ENCODE peak calls at places on chromosomes 12 and 14, in ten cellular contexts. X, G, S, Z, L, K, M, A, N and Q are unnamed samples.

GRCh38 chr12:50647479-50647878 is 116.4 kb upstream of the ATF1 start:
- DNase-seq in M (no peak), X (no peak), A (no peak), L (no peak), G (no peak), S (peak), Z (peak), K (no peak), N (no peak), Q (no peak)

GRCh38 chr12:71201136-71201679 is 43.4 kb upstream of the TSPAN8 start:
- DNase-seq in Z (no peak), A (no peak), K (no peak), X (peak), N (no peak), S (no peak), G (no peak), L (no peak), M (no peak), Q (no peak)

GRCh38 chr12:69430942-69431603 is 39.1 kb upstream of the FRS2 start:
- DNase-seq in X (no peak), M (no peak), Z (no peak), N (no peak), K (no peak), G (peak), A (no peak), S (no peak), L (no peak), Q (peak)

GRCh38 chr14:72792051-72792788 is 101.7 kb downstream of the DPF3 start:
- DNase-seq in N (no peak), S (peak), M (peak), K (no peak), X (no peak), Z (no peak), L (no peak), G (peak), A (no peak), Q (peak)

GRCh38 chr12:88309546-88309945 is 167.4 kb downstream of the TMTC3 start:
- DNase-seq in M (peak), N (no peak), G (no peak), K (no peak), A (no peak), X (no peak), S (no peak), L (no peak), Z (peak), Q (no peak)

GRCh38 chr12:109549613-109550309 is 23.5 kb downstream of the MMAB start:
- DNase-seq in S (no peak), G (peak), K (no peak), L (no peak), M (no peak), A (no peak), Z (no peak), N (no peak), X (no peak), Q (no peak)

GRCh38 chr12:66620703-66621102 is 58.2 kb downstream of the GRIP1 start:
- DNase-seq in G (no peak), Z (peak), A (no peak), S (no peak), L (no peak), X (no peak), K (no peak), M (no peak), N (no peak), Q (no peak)

GRCh38 chr12:47711448-47711847 is 5.6 kb upstream of the RPAP3 start:
- DNase-seq in M (no peak), X (no peak), L (no peak), N (no peak), G (no peak), S (peak), K (no peak), A (no peak), Z (no peak), Q (no peak)

GRCh38 chr14:77574446-77575125 is 41.9 kb downstream of the SPTLC2 start:
- DNase-seq in Z (no peak), G (no peak), A (no peak), L (no peak), X (no peak), M (peak), N (no peak), K (no peak), S (no peak), Q (peak)

GRCh38 chr12:10190558-10191388 is 11.9 kb downstream of the TMEM52B start:
- DNase-seq in X (peak), M (peak), K (no peak), G (peak), L (peak), A (peak), N (peak), Z (peak), S (peak), Q (peak)

GRCh38 chr12:102484017-102484731 is 3.8 kb upstream of the IGF1 start:
- DNase-seq in K (peak), L (peak), S (peak), Z (peak), N (no peak), A (no peak), G (peak), X (peak), M (peak), Q (peak)

GRCh38 chr12:26250801-26251200 is 55.4 kb downstream of the SSPN start:
- DNase-seq in X (no peak), S (no peak), K (no peak), G (no peak), N (no peak), M (no peak), L (no peak), A (no peak), Z (no peak), Q (no peak)

GRCh38 chr14:68495101-68495637 is 297.7 kb downstream of the ZFP36L1 start:
- DNase-seq in L (no peak), K (no peak), G (no peak), S (no peak), X (no peak), Z (no peak), M (no peak), N (no peak), A (no peak), Q (no peak)

GRCh38 chr14:95935228-95935822 is 58.7 kb downstream of the TUNAR start:
- DNase-seq in M (peak), L (no peak), K (peak), A (no peak), Z (peak), G (no peak), X (no peak), S (no peak), N (no peak), Q (peak)

GRCh38 chr14:104985675-104986486 is at the start of gene CLBA1:
- DNase-seq in M (peak), K (peak), Z (peak), N (peak), X (peak), A (no peak), G (peak), S (peak), L (peak), Q (peak)

GRCh38 chr12:126676426-126676825 is 1590.5 kb upstream of the TMEM132C start:
- DNase-seq in X (no peak), S (no peak), G (no peak), M (no peak), Z (no peak), N (no peak), K (no peak), L (no peak), A (no peak), Q (peak)

GRCh38 chr12:58105225-58106119 is 164.1 kb downstream of the ATP23 start:
- DNase-seq in X (no peak), M (peak), L (no peak), Z (peak), G (no peak), S (peak), K (no peak), A (no peak), N (no peak), Q (no peak)

GRCh38 chr12:29551879-29552278 is 54.4 kb upstream of the OVCH1 start:
- DNase-seq in K (no peak), X (no peak), L (no peak), M (no peak), Z (no peak), N (no peak), G (no peak), A (no peak), S (no peak), Q (no peak)

GRCh38 chr12:53252349-53252916 is 15.7 kb upstream of the ESPL1 start:
- DNase-seq in N (no peak), L (no peak), S (peak), M (no peak), K (peak), Z (peak), A (no peak), G (peak), X (no peak), Q (no peak)

GRCh38 chr12:81942588-81942987 is 183.4 kb upstream of the PPFIA2 start:
- DNase-seq in G (no peak), K (no peak), N (no peak), M (no peak), X (no peak), A (no peak), S (no peak), L (no peak), Z (no peak), Q (no peak)

GRCh38 chr12:53214221-53214620 is 7.2 kb upstream of the ITGB7 start:
- DNase-seq in S (no peak), G (no peak), N (no peak), L (no peak), K (no peak), Z (no peak), A (no peak), M (no peak), X (no peak), Q (no peak)

GRCh38 chr14:105116451-105117256 is 51.4 kb upstream of the GPR132 start:
- DNase-seq in X (no peak), L (no peak), Z (no peak), K (no peak), A (no peak), M (no peak), N (no peak), G (no peak), S (peak), Q (no peak)

GRCh38 chr14:72522847-72523246 is 371.1 kb downstream of the DPF3 start:
- DNase-seq in A (no peak), N (no peak), K (no peak), M (no peak), G (no peak), Z (no peak), X (no peak), L (no peak), S (peak), Q (no peak)

GRCh38 chr12:49030714-49031572 is 12.4 kb upstream of the PRKAG1 start:
- DNase-seq in A (no peak), S (peak), N (no peak), L (no peak), K (no peak), G (no peak), M (no peak), X (no peak), Z (no peak), Q (no peak)

GRCh38 chr12:124994435-124994975 is 1.1 kb downstream of the BRI3BP start:
- DNase-seq in G (no peak), K (no peak), S (peak), A (no peak), M (no peak), X (no peak), L (no peak), Z (no peak), N (no peak), Q (no peak)

GRCh38 chr14:74945261-74945851 is 10.0 kb downstream of the PGF start:
- DNase-seq in S (peak), M (no peak), X (peak), N (no peak), A (no peak), G (no peak), L (no peak), K (no peak), Z (no peak), Q (no peak)